ENCODE peak calls at places on chromosomes 12 and 14, in six cellular contexts. Q, D, N, P, B and K are unnamed samples.
A peak's percentile ranks its signal among the peaks of the same experiment; 100 is the strongest.

GRCh38 chr14:96247031-96247430 is 9.0 kb upstream of the BDKRB1 start:
- DNase-seq in Q (no peak), N (no peak), D (no peak), B (no peak), P (no peak), K (no peak)

GRCh38 chr14:71318097-71318459 is 410.8 kb downstream of the PCNX1 start:
- DNase-seq in B (no peak), N (no peak), D (no peak), P (no peak), Q (no peak), K (no peak)

GRCh38 chr12:10069099-10069498 is 29.7 kb downstream of the CLEC1A start:
- DNase-seq in P (peak; percentile 41), N (no peak), Q (peak; percentile 1), B (no peak), D (no peak), K (no peak)

GRCh38 chr14:59305231-59305630 is 116.8 kb downstream of the DAAM1 start:
- DNase-seq in N (no peak), Q (no peak), D (no peak), P (peak; percentile 69), B (no peak), K (no peak)

GRCh38 chr12:5593056-5593455 is 161.1 kb downstream of the NTF3 start:
- DNase-seq in N (no peak), D (no peak), B (no peak), Q (no peak), P (no peak), K (no peak)

GRCh38 chr14:94805726-94806288 is 35.9 kb upstream of the GSC start:
- DNase-seq in B (no peak), P (no peak), D (peak; percentile 24), N (no peak), Q (no peak), K (no peak)

GRCh38 chr12:21773263-21773741 is 1.2 kb downstream of the KCNJ8 start:
- DNase-seq in D (peak; percentile 23), B (peak; percentile 5), N (peak; percentile 78), P (no peak), Q (no peak), K (peak; percentile 54)

GRCh38 chr12:131007794-131008460 is 54.2 kb downstream of the ADGRD1 start:
- DNase-seq in D (no peak), B (no peak), Q (no peak), P (no peak), N (no peak), K (no peak)

GRCh38 chr12:79400481-79400880 is 290.3 kb downstream of the PAWR start:
- DNase-seq in N (no peak), P (no peak), Q (no peak), B (no peak), D (no peak), K (no peak)

GRCh38 chr14:50943943-50944646 is at the start of gene PYGL:
- DNase-seq in D (peak; percentile 54), Q (peak; percentile 72), B (peak; percentile 40), N (peak; percentile 92), P (peak; percentile 58), K (peak; percentile 72)

GRCh38 chr12:111443586-111443985 is 37.9 kb downstream of the SH2B3 start:
- DNase-seq in B (peak; percentile 52), Q (peak; percentile 58), D (no peak), P (no peak), N (peak; percentile 20), K (no peak)

GRCh38 chr12:293199-293598 is 30.6 kb upstream of the SLC6A13 start:
- DNase-seq in P (no peak), D (no peak), Q (no peak), N (no peak), B (no peak), K (no peak)

GRCh38 chr14:64637735-64638473 is 66.3 kb upstream of the PLEKHG3 start:
- DNase-seq in Q (no peak), N (no peak), P (no peak), D (no peak), B (no peak), K (no peak)

GRCh38 chr14:96676161-96676560 is 121.0 kb upstream of the VRK1 start:
- DNase-seq in P (peak; percentile 19), Q (peak; percentile 20), B (no peak), N (no peak), D (no peak), K (no peak)

GRCh38 chr14:71932229-71932951 is at the start of gene RGS6:
- DNase-seq in B (peak; percentile 29), Q (peak; percentile 27), P (no peak), N (no peak), D (peak; percentile 40), K (no peak)

GRCh38 chr14:54369343-54369742 is 27.5 kb upstream of the CDKN3 start:
- DNase-seq in D (no peak), B (no peak), Q (no peak), N (no peak), P (no peak), K (no peak)

GRCh38 chr14:54309615-54310014 is 87.2 kb upstream of the CDKN3 start:
- DNase-seq in D (no peak), Q (no peak), P (no peak), N (no peak), B (no peak), K (no peak)

GRCh38 chr12:90978117-90978770 is 23.3 kb upstream of the CCER1 start:
- DNase-seq in D (no peak), N (no peak), Q (peak; percentile 72), B (no peak), P (peak; percentile 74), K (no peak)

GRCh38 chr12:68178774-68179439 is 19.4 kb upstream of the IFNG start:
- DNase-seq in N (no peak), P (no peak), D (no peak), B (no peak), Q (no peak), K (no peak)

GRCh38 chr12:11853126-11853525 is 203.7 kb downstream of the ETV6 start:
- DNase-seq in Q (no peak), P (no peak), B (no peak), D (no peak), N (no peak), K (no peak)

GRCh38 chr12:45269407-45269741 is 53.5 kb downstream of the ANO6 start:
- DNase-seq in B (no peak), D (no peak), N (no peak), Q (no peak), P (no peak), K (no peak)

GRCh38 chr12:123223241-123223668 is 9.7 kb downstream of the MPHOSPH9 start:
- DNase-seq in Q (no peak), D (no peak), B (peak; percentile 54), P (no peak), N (no peak), K (no peak)

GRCh38 chr14:90820958-90821357 is 4.7 kb upstream of the TTC7B start:
- DNase-seq in B (peak; percentile 80), P (peak; percentile 50), Q (peak; percentile 59), D (no peak), N (no peak), K (no peak)

GRCh38 chr14:51563560-51563959 is 88.2 kb upstream of the FRMD6 start:
- DNase-seq in N (no peak), P (no peak), B (no peak), Q (peak; percentile 26), D (no peak), K (no peak)

GRCh38 chr12:59059401-59059935 is 139.2 kb upstream of the LRIG3 start:
- DNase-seq in D (no peak), B (no peak), Q (no peak), N (no peak), P (no peak), K (no peak)

GRCh38 chr12:90979936-90980335 is 24.8 kb downstream of the EPYC start:
- DNase-seq in N (no peak), D (no peak), Q (no peak), P (no peak), B (no peak), K (no peak)

GRCh38 chr12:19084547-19084946 is 45.0 kb upstream of the PLEKHA5 start:
- DNase-seq in Q (no peak), P (no peak), B (no peak), D (no peak), N (no peak), K (no peak)

GRCh38 chr14:74302160-74302628 is 540 bp downstream of the ABCD4 start:
- DNase-seq in N (no peak), D (no peak), B (no peak), P (peak; percentile 55), Q (peak; percentile 73), K (no peak)

GRCh38 chr12:116539905-116540482 is 19.2 kb upstream of the MAP1LC3B2 start:
- DNase-seq in D (peak; percentile 33), N (peak; percentile 86), P (peak; percentile 74), Q (peak; percentile 72), B (no peak), K (peak; percentile 31)

GRCh38 chr14:54220122-54220691 is 176.6 kb upstream of the CDKN3 start:
- DNase-seq in Q (no peak), D (no peak), B (no peak), P (no peak), N (no peak), K (peak; percentile 27)

GRCh38 chr14:41824441-41824840 is 217.8 kb downstream of the LRFN5 start:
- DNase-seq in Q (no peak), P (no peak), D (no peak), N (no peak), B (no peak), K (no peak)